ENCODE peak calls at places on chromosomes 7 and 10, in five cellular contexts. One of them, this sample, is unnamed.

GRCh38 chr7:30866939-30867338 is 44.7 kb upstream of the AQP1 start:
- DNase-seq in stimulated activated CD8-positive, alpha-beta memory T cell treated with anti-CD3 and anti-CD28 coated beads, Interleukin-15, amount 100 ng/mL, for 4 hours: no peak
- DNase-seq in naive thymus-derived CD4-positive, alpha-beta T cell: no peak
- DNase-seq in GM23248: no peak
- DNase-seq in posterior cingulate gyrus: no peak
- DNase-seq in this sample: no peak

GRCh38 chr10:131773321-131773988 is 127.4 kb upstream of the PPP2R2D start:
- DNase-seq in GM23248: no peak
- DNase-seq in naive thymus-derived CD4-positive, alpha-beta T cell: no peak
- DNase-seq in posterior cingulate gyrus: no peak
- DNase-seq in stimulated activated CD8-positive, alpha-beta memory T cell treated with anti-CD3 and anti-CD28 coated beads, Interleukin-15, amount 100 ng/mL, for 4 hours: no peak
- DNase-seq in this sample: no peak

GRCh38 chr7:101728128-101728527 is 89.3 kb upstream of the CUX1 start:
- DNase-seq in stimulated activated CD8-positive, alpha-beta memory T cell treated with anti-CD3 and anti-CD28 coated beads, Interleukin-15, amount 100 ng/mL, for 4 hours: no peak
- DNase-seq in naive thymus-derived CD4-positive, alpha-beta T cell: no peak
- DNase-seq in posterior cingulate gyrus: no peak
- DNase-seq in GM23248: no peak
- DNase-seq in this sample: no peak

GRCh38 chr10:62171791-62172190 is 96.9 kb downstream of the RTKN2 start:
- DNase-seq in naive thymus-derived CD4-positive, alpha-beta T cell: no peak
- DNase-seq in GM23248: no peak
- DNase-seq in posterior cingulate gyrus: no peak
- DNase-seq in stimulated activated CD8-positive, alpha-beta memory T cell treated with anti-CD3 and anti-CD28 coated beads, Interleukin-15, amount 100 ng/mL, for 4 hours: no peak
- DNase-seq in this sample: no peak

GRCh38 chr7:50190772-50191171 is 97.7 kb upstream of the ZPBP start:
- DNase-seq in GM23248: no peak
- DNase-seq in posterior cingulate gyrus: peak
- DNase-seq in stimulated activated CD8-positive, alpha-beta memory T cell treated with anti-CD3 and anti-CD28 coated beads, Interleukin-15, amount 100 ng/mL, for 4 hours: no peak
- DNase-seq in naive thymus-derived CD4-positive, alpha-beta T cell: no peak
- DNase-seq in this sample: no peak

GRCh38 chr7:19713676-19714075 is 4.8 kb upstream of the POLR1F start:
- DNase-seq in posterior cingulate gyrus: no peak
- DNase-seq in stimulated activated CD8-positive, alpha-beta memory T cell treated with anti-CD3 and anti-CD28 coated beads, Interleukin-15, amount 100 ng/mL, for 4 hours: no peak
- DNase-seq in naive thymus-derived CD4-positive, alpha-beta T cell: peak
- DNase-seq in GM23248: peak
- DNase-seq in this sample: no peak

GRCh38 chr7:151142686-151143040 is 24.8 kb downstream of the GBX1 start:
- DNase-seq in stimulated activated CD8-positive, alpha-beta memory T cell treated with anti-CD3 and anti-CD28 coated beads, Interleukin-15, amount 100 ng/mL, for 4 hours: no peak
- DNase-seq in posterior cingulate gyrus: peak
- DNase-seq in naive thymus-derived CD4-positive, alpha-beta T cell: no peak
- DNase-seq in GM23248: no peak
- DNase-seq in this sample: no peak

GRCh38 chr10:124517466-124517865 is 55.8 kb downstream of the LHPP start:
- DNase-seq in naive thymus-derived CD4-positive, alpha-beta T cell: no peak
- DNase-seq in GM23248: no peak
- DNase-seq in posterior cingulate gyrus: no peak
- DNase-seq in stimulated activated CD8-positive, alpha-beta memory T cell treated with anti-CD3 and anti-CD28 coated beads, Interleukin-15, amount 100 ng/mL, for 4 hours: no peak
- DNase-seq in this sample: no peak

GRCh38 chr10:62732841-62733653 is 71.5 kb upstream of the ADO start:
- DNase-seq in stimulated activated CD8-positive, alpha-beta memory T cell treated with anti-CD3 and anti-CD28 coated beads, Interleukin-15, amount 100 ng/mL, for 4 hours: peak
- DNase-seq in GM23248: peak
- DNase-seq in naive thymus-derived CD4-positive, alpha-beta T cell: peak
- DNase-seq in posterior cingulate gyrus: no peak
- DNase-seq in this sample: peak

GRCh38 chr10:92965314-92965713 is 95.3 kb upstream of the CYP26C1 start:
- DNase-seq in GM23248: peak
- DNase-seq in naive thymus-derived CD4-positive, alpha-beta T cell: peak
- DNase-seq in stimulated activated CD8-positive, alpha-beta memory T cell treated with anti-CD3 and anti-CD28 coated beads, Interleukin-15, amount 100 ng/mL, for 4 hours: no peak
- DNase-seq in posterior cingulate gyrus: no peak
- DNase-seq in this sample: no peak

GRCh38 chr10:84845628-84846261 is 517.4 kb downstream of the CCSER2 start:
- DNase-seq in naive thymus-derived CD4-positive, alpha-beta T cell: peak
- DNase-seq in GM23248: no peak
- DNase-seq in posterior cingulate gyrus: peak
- DNase-seq in stimulated activated CD8-positive, alpha-beta memory T cell treated with anti-CD3 and anti-CD28 coated beads, Interleukin-15, amount 100 ng/mL, for 4 hours: no peak
- DNase-seq in this sample: no peak

GRCh38 chr10:14540062-14540461 is 209.3 kb upstream of the FRMD4A start:
- DNase-seq in naive thymus-derived CD4-positive, alpha-beta T cell: no peak
- DNase-seq in stimulated activated CD8-positive, alpha-beta memory T cell treated with anti-CD3 and anti-CD28 coated beads, Interleukin-15, amount 100 ng/mL, for 4 hours: no peak
- DNase-seq in posterior cingulate gyrus: no peak
- DNase-seq in GM23248: no peak
- DNase-seq in this sample: no peak

GRCh38 chr10:69861251-69862240 is 59.8 kb downstream of the COL13A1 start:
- DNase-seq in GM23248: peak
- DNase-seq in posterior cingulate gyrus: no peak
- DNase-seq in naive thymus-derived CD4-positive, alpha-beta T cell: no peak
- DNase-seq in stimulated activated CD8-positive, alpha-beta memory T cell treated with anti-CD3 and anti-CD28 coated beads, Interleukin-15, amount 100 ng/mL, for 4 hours: no peak
- DNase-seq in this sample: no peak

GRCh38 chr10:81386817-81387216 is 488.2 kb upstream of the NRG3 start:
- DNase-seq in naive thymus-derived CD4-positive, alpha-beta T cell: no peak
- DNase-seq in stimulated activated CD8-positive, alpha-beta memory T cell treated with anti-CD3 and anti-CD28 coated beads, Interleukin-15, amount 100 ng/mL, for 4 hours: no peak
- DNase-seq in GM23248: no peak
- DNase-seq in posterior cingulate gyrus: no peak
- DNase-seq in this sample: no peak

GRCh38 chr10:85666987-85667386 is 699.6 kb downstream of the GRID1 start:
- DNase-seq in GM23248: no peak
- DNase-seq in naive thymus-derived CD4-positive, alpha-beta T cell: no peak
- DNase-seq in posterior cingulate gyrus: no peak
- DNase-seq in stimulated activated CD8-positive, alpha-beta memory T cell treated with anti-CD3 and anti-CD28 coated beads, Interleukin-15, amount 100 ng/mL, for 4 hours: no peak
- DNase-seq in this sample: no peak

GRCh38 chr10:51937736-51938135 is 238.3 kb upstream of the CSTF2T start:
- DNase-seq in stimulated activated CD8-positive, alpha-beta memory T cell treated with anti-CD3 and anti-CD28 coated beads, Interleukin-15, amount 100 ng/mL, for 4 hours: no peak
- DNase-seq in GM23248: peak
- DNase-seq in posterior cingulate gyrus: no peak
- DNase-seq in naive thymus-derived CD4-positive, alpha-beta T cell: no peak
- DNase-seq in this sample: no peak

GRCh38 chr10:102457591-102458150 is 6.3 kb upstream of the C10orf95 start:
- DNase-seq in GM23248: no peak
- DNase-seq in naive thymus-derived CD4-positive, alpha-beta T cell: no peak
- DNase-seq in stimulated activated CD8-positive, alpha-beta memory T cell treated with anti-CD3 and anti-CD28 coated beads, Interleukin-15, amount 100 ng/mL, for 4 hours: no peak
- DNase-seq in posterior cingulate gyrus: no peak
- DNase-seq in this sample: no peak

GRCh38 chr10:11595395-11595692 is 16.1 kb downstream of the USP6NL start:
- DNase-seq in stimulated activated CD8-positive, alpha-beta memory T cell treated with anti-CD3 and anti-CD28 coated beads, Interleukin-15, amount 100 ng/mL, for 4 hours: no peak
- DNase-seq in naive thymus-derived CD4-positive, alpha-beta T cell: no peak
- DNase-seq in posterior cingulate gyrus: no peak
- DNase-seq in GM23248: peak
- DNase-seq in this sample: no peak

GRCh38 chr10:2761971-2762370 is 305.4 kb upstream of the PFKP start:
- DNase-seq in GM23248: no peak
- DNase-seq in naive thymus-derived CD4-positive, alpha-beta T cell: no peak
- DNase-seq in stimulated activated CD8-positive, alpha-beta memory T cell treated with anti-CD3 and anti-CD28 coated beads, Interleukin-15, amount 100 ng/mL, for 4 hours: no peak
- DNase-seq in posterior cingulate gyrus: no peak
- DNase-seq in this sample: no peak

GRCh38 chr7:139106959-139107358 is 2.6 kb downstream of the ZC3HAV1 start:
- DNase-seq in posterior cingulate gyrus: no peak
- DNase-seq in stimulated activated CD8-positive, alpha-beta memory T cell treated with anti-CD3 and anti-CD28 coated beads, Interleukin-15, amount 100 ng/mL, for 4 hours: no peak
- DNase-seq in GM23248: peak
- DNase-seq in naive thymus-derived CD4-positive, alpha-beta T cell: no peak
- DNase-seq in this sample: no peak

GRCh38 chr10:59016043-59016442 is 160.4 kb upstream of the PHYHIPL start:
- DNase-seq in stimulated activated CD8-positive, alpha-beta memory T cell treated with anti-CD3 and anti-CD28 coated beads, Interleukin-15, amount 100 ng/mL, for 4 hours: no peak
- DNase-seq in naive thymus-derived CD4-positive, alpha-beta T cell: no peak
- DNase-seq in posterior cingulate gyrus: no peak
- DNase-seq in GM23248: no peak
- DNase-seq in this sample: no peak

GRCh38 chr10:87764072-87764934 is 53.7 kb downstream of the ATAD1 start:
- DNase-seq in posterior cingulate gyrus: no peak
- DNase-seq in GM23248: no peak
- DNase-seq in naive thymus-derived CD4-positive, alpha-beta T cell: no peak
- DNase-seq in stimulated activated CD8-positive, alpha-beta memory T cell treated with anti-CD3 and anti-CD28 coated beads, Interleukin-15, amount 100 ng/mL, for 4 hours: no peak
- DNase-seq in this sample: no peak

GRCh38 chr10:31586708-31587107 is 267.7 kb downstream of the ZEB1 start:
- DNase-seq in naive thymus-derived CD4-positive, alpha-beta T cell: no peak
- DNase-seq in GM23248: no peak
- DNase-seq in posterior cingulate gyrus: no peak
- DNase-seq in stimulated activated CD8-positive, alpha-beta memory T cell treated with anti-CD3 and anti-CD28 coated beads, Interleukin-15, amount 100 ng/mL, for 4 hours: no peak
- DNase-seq in this sample: no peak

GRCh38 chr7:149147730-149148653 is 739 bp downstream of the ZNF398 start:
- DNase-seq in GM23248: peak
- DNase-seq in naive thymus-derived CD4-positive, alpha-beta T cell: peak
- DNase-seq in posterior cingulate gyrus: peak
- DNase-seq in stimulated activated CD8-positive, alpha-beta memory T cell treated with anti-CD3 and anti-CD28 coated beads, Interleukin-15, amount 100 ng/mL, for 4 hours: peak
- DNase-seq in this sample: peak

GRCh38 chr10:88565072-88565471 is 18.0 kb downstream of the RNLS start:
- DNase-seq in naive thymus-derived CD4-positive, alpha-beta T cell: peak
- DNase-seq in GM23248: peak
- DNase-seq in posterior cingulate gyrus: no peak
- DNase-seq in stimulated activated CD8-positive, alpha-beta memory T cell treated with anti-CD3 and anti-CD28 coated beads, Interleukin-15, amount 100 ng/mL, for 4 hours: no peak
- DNase-seq in this sample: no peak

GRCh38 chr10:132448248-132448731 is 51.3 kb downstream of the PWWP2B start:
- DNase-seq in posterior cingulate gyrus: no peak
- DNase-seq in stimulated activated CD8-positive, alpha-beta memory T cell treated with anti-CD3 and anti-CD28 coated beads, Interleukin-15, amount 100 ng/mL, for 4 hours: no peak
- DNase-seq in naive thymus-derived CD4-positive, alpha-beta T cell: no peak
- DNase-seq in GM23248: peak
- DNase-seq in this sample: peak

GRCh38 chr7:97005764-97006145 is 402 bp downstream of the DLX6 start:
- DNase-seq in GM23248: no peak
- DNase-seq in naive thymus-derived CD4-positive, alpha-beta T cell: peak
- DNase-seq in stimulated activated CD8-positive, alpha-beta memory T cell treated with anti-CD3 and anti-CD28 coated beads, Interleukin-15, amount 100 ng/mL, for 4 hours: no peak
- DNase-seq in posterior cingulate gyrus: no peak
- DNase-seq in this sample: no peak

GRCh38 chr7:6276911-6277408 is 4.5 kb upstream of the CYTH3 start:
- DNase-seq in stimulated activated CD8-positive, alpha-beta memory T cell treated with anti-CD3 and anti-CD28 coated beads, Interleukin-15, amount 100 ng/mL, for 4 hours: no peak
- DNase-seq in GM23248: no peak
- DNase-seq in naive thymus-derived CD4-positive, alpha-beta T cell: no peak
- DNase-seq in posterior cingulate gyrus: no peak
- DNase-seq in this sample: no peak

GRCh38 chr10:74822583-74823089 is 3.8 kb upstream of the KAT6B start:
- DNase-seq in stimulated activated CD8-positive, alpha-beta memory T cell treated with anti-CD3 and anti-CD28 coated beads, Interleukin-15, amount 100 ng/mL, for 4 hours: no peak
- DNase-seq in GM23248: peak
- DNase-seq in posterior cingulate gyrus: no peak
- DNase-seq in naive thymus-derived CD4-positive, alpha-beta T cell: no peak
- DNase-seq in this sample: no peak

GRCh38 chr7:1059200-1060091 is 15.1 kb downstream of the GPR146 start:
- DNase-seq in stimulated activated CD8-positive, alpha-beta memory T cell treated with anti-CD3 and anti-CD28 coated beads, Interleukin-15, amount 100 ng/mL, for 4 hours: no peak
- DNase-seq in posterior cingulate gyrus: no peak
- DNase-seq in naive thymus-derived CD4-positive, alpha-beta T cell: no peak
- DNase-seq in GM23248: peak
- DNase-seq in this sample: no peak

GRCh38 chr10:74831518-74832120 is 5.2 kb downstream of the KAT6B start:
- DNase-seq in posterior cingulate gyrus: no peak
- DNase-seq in stimulated activated CD8-positive, alpha-beta memory T cell treated with anti-CD3 and anti-CD28 coated beads, Interleukin-15, amount 100 ng/mL, for 4 hours: no peak
- DNase-seq in GM23248: no peak
- DNase-seq in naive thymus-derived CD4-positive, alpha-beta T cell: no peak
- DNase-seq in this sample: no peak